ENCODE peak calls at places on chromosomes 13 and 19, in seven cellular contexts. One of them, this sample, is unnamed.

GRCh38 chr13:25528266-25528665 is 156.5 kb downstream of the ATP8A2 start:
- DNase-seq in suprapubic skin: no peak
- DNase-seq in HL-60: no peak
- DNase-seq in GM23338: no peak
- DNase-seq in transverse colon: no peak
- DNase-seq in HCT116: no peak
- DNase-seq in esophagus muscularis mucosa: no peak
- DNase-seq in this sample: no peak

GRCh38 chr19:2779121-2779740 is 3.8 kb downstream of the SGTA start:
- DNase-seq in suprapubic skin: no peak
- DNase-seq in HL-60: no peak
- DNase-seq in GM23338: no peak
- DNase-seq in HCT116: no peak
- DNase-seq in transverse colon: no peak
- DNase-seq in esophagus muscularis mucosa: no peak
- DNase-seq in this sample: no peak

GRCh38 chr19:42471554-42472249 is 29.0 kb upstream of the CXCL17 start:
- DNase-seq in transverse colon: peak
- DNase-seq in suprapubic skin: peak
- DNase-seq in esophagus muscularis mucosa: no peak
- DNase-seq in GM23338: peak
- DNase-seq in HCT116: no peak
- DNase-seq in HL-60: no peak
- DNase-seq in this sample: no peak

GRCh38 chr13:42752731-42753130 is 28.7 kb upstream of the FAM216B start:
- DNase-seq in transverse colon: no peak
- DNase-seq in suprapubic skin: no peak
- DNase-seq in esophagus muscularis mucosa: peak
- DNase-seq in HCT116: no peak
- DNase-seq in GM23338: no peak
- DNase-seq in HL-60: no peak
- DNase-seq in this sample: no peak

GRCh38 chr13:84500016-84500415 is 617.7 kb upstream of the SLITRK1 start:
- DNase-seq in transverse colon: no peak
- DNase-seq in suprapubic skin: no peak
- DNase-seq in esophagus muscularis mucosa: no peak
- DNase-seq in HCT116: no peak
- DNase-seq in HL-60: no peak
- DNase-seq in GM23338: no peak
- DNase-seq in this sample: no peak

GRCh38 chr13:107866666-107867623 is 348.4 kb downstream of the LIG4 start:
- DNase-seq in suprapubic skin: no peak
- DNase-seq in GM23338: peak
- DNase-seq in transverse colon: no peak
- DNase-seq in HCT116: no peak
- DNase-seq in esophagus muscularis mucosa: no peak
- DNase-seq in HL-60: no peak
- DNase-seq in this sample: no peak

GRCh38 chr13:33863390-33863789 is 45.4 kb downstream of the RFC3 start:
- DNase-seq in transverse colon: no peak
- DNase-seq in HL-60: no peak
- DNase-seq in HCT116: no peak
- DNase-seq in suprapubic skin: no peak
- DNase-seq in GM23338: no peak
- DNase-seq in esophagus muscularis mucosa: no peak
- DNase-seq in this sample: no peak

GRCh38 chr13:111480503-111480902 is 160.1 kb downstream of the TEX29 start:
- DNase-seq in esophagus muscularis mucosa: no peak
- DNase-seq in suprapubic skin: peak
- DNase-seq in GM23338: no peak
- DNase-seq in HCT116: no peak
- DNase-seq in transverse colon: no peak
- DNase-seq in HL-60: no peak
- DNase-seq in this sample: no peak

GRCh38 chr19:15161028-15161984 is 39.5 kb downstream of the NOTCH3 start:
- DNase-seq in esophagus muscularis mucosa: no peak
- DNase-seq in transverse colon: no peak
- DNase-seq in suprapubic skin: no peak
- DNase-seq in HL-60: peak
- DNase-seq in HCT116: peak
- DNase-seq in GM23338: peak
- DNase-seq in this sample: no peak

GRCh38 chr13:77345150-77345780 is 18.4 kb upstream of the MYCBP2 start:
- DNase-seq in GM23338: no peak
- DNase-seq in esophagus muscularis mucosa: no peak
- DNase-seq in HCT116: no peak
- DNase-seq in suprapubic skin: no peak
- DNase-seq in HL-60: no peak
- DNase-seq in transverse colon: no peak
- DNase-seq in this sample: no peak

GRCh38 chr13:74767031-74767430 is 632.8 kb upstream of the KLF12 start:
- DNase-seq in HL-60: no peak
- DNase-seq in transverse colon: no peak
- DNase-seq in suprapubic skin: no peak
- DNase-seq in GM23338: no peak
- DNase-seq in HCT116: no peak
- DNase-seq in esophagus muscularis mucosa: no peak
- DNase-seq in this sample: no peak

GRCh38 chr19:58330458-58330857 is 3.7 kb downstream of the ZSCAN22 start:
- DNase-seq in HCT116: no peak
- DNase-seq in transverse colon: no peak
- DNase-seq in GM23338: peak
- DNase-seq in esophagus muscularis mucosa: no peak
- DNase-seq in HL-60: no peak
- DNase-seq in suprapubic skin: no peak
- DNase-seq in this sample: no peak

GRCh38 chr19:1953037-1953436 is 12.1 kb downstream of the CSNK1G2 start:
- DNase-seq in suprapubic skin: no peak
- DNase-seq in HCT116: no peak
- DNase-seq in transverse colon: no peak
- DNase-seq in HL-60: no peak
- DNase-seq in GM23338: no peak
- DNase-seq in esophagus muscularis mucosa: no peak
- DNase-seq in this sample: no peak

GRCh38 chr19:39890755-39891551 is 43.5 kb downstream of the FCGBP start:
- DNase-seq in transverse colon: no peak
- DNase-seq in HL-60: no peak
- DNase-seq in HCT116: no peak
- DNase-seq in esophagus muscularis mucosa: no peak
- DNase-seq in GM23338: no peak
- DNase-seq in suprapubic skin: peak
- DNase-seq in this sample: no peak

GRCh38 chr13:31031482-31031881 is 99.0 kb downstream of the TEX26 start:
- DNase-seq in GM23338: no peak
- DNase-seq in transverse colon: no peak
- DNase-seq in suprapubic skin: no peak
- DNase-seq in HCT116: no peak
- DNase-seq in HL-60: no peak
- DNase-seq in esophagus muscularis mucosa: no peak
- DNase-seq in this sample: no peak

GRCh38 chr13:109922518-109922917 is 136.1 kb upstream of the IRS2 start:
- DNase-seq in transverse colon: no peak
- DNase-seq in suprapubic skin: no peak
- DNase-seq in HCT116: no peak
- DNase-seq in esophagus muscularis mucosa: no peak
- DNase-seq in GM23338: no peak
- DNase-seq in HL-60: no peak
- DNase-seq in this sample: no peak

GRCh38 chr13:109569938-109570711 is 216.3 kb downstream of the IRS2 start:
- DNase-seq in suprapubic skin: no peak
- DNase-seq in HL-60: peak
- DNase-seq in GM23338: no peak
- DNase-seq in esophagus muscularis mucosa: no peak
- DNase-seq in HCT116: no peak
- DNase-seq in transverse colon: no peak
- DNase-seq in this sample: no peak

GRCh38 chr19:23956051-23956450 is 41.4 kb downstream of the ZNF726 start:
- DNase-seq in HL-60: no peak
- DNase-seq in transverse colon: no peak
- DNase-seq in HCT116: no peak
- DNase-seq in esophagus muscularis mucosa: no peak
- DNase-seq in GM23338: no peak
- DNase-seq in suprapubic skin: no peak
- DNase-seq in this sample: no peak

GRCh38 chr19:49447485-49448431 is 3.9 kb downstream of the PIH1D1 start:
- DNase-seq in GM23338: peak
- DNase-seq in HL-60: no peak
- DNase-seq in esophagus muscularis mucosa: no peak
- DNase-seq in suprapubic skin: no peak
- DNase-seq in HCT116: peak
- DNase-seq in transverse colon: no peak
- DNase-seq in this sample: no peak

GRCh38 chr19:56933014-56933705 is 92.6 kb upstream of the PEG3 start:
- DNase-seq in GM23338: no peak
- DNase-seq in HCT116: no peak
- DNase-seq in transverse colon: no peak
- DNase-seq in suprapubic skin: no peak
- DNase-seq in esophagus muscularis mucosa: no peak
- DNase-seq in HL-60: no peak
- DNase-seq in this sample: no peak

GRCh38 chr19:45130888-45131615 is 29.7 kb downstream of the NKPD1 start:
- DNase-seq in HL-60: no peak
- DNase-seq in transverse colon: no peak
- DNase-seq in GM23338: no peak
- DNase-seq in suprapubic skin: no peak
- DNase-seq in esophagus muscularis mucosa: no peak
- DNase-seq in HCT116: peak
- DNase-seq in this sample: no peak

GRCh38 chr19:800360-801029 is 3.2 kb downstream of the PTBP1 start:
- DNase-seq in GM23338: no peak
- DNase-seq in esophagus muscularis mucosa: no peak
- DNase-seq in suprapubic skin: no peak
- DNase-seq in HCT116: no peak
- DNase-seq in HL-60: no peak
- DNase-seq in transverse colon: peak
- DNase-seq in this sample: no peak
- H3K4me3 ChIP-seq in GM23338: peak
- H3K4me3 ChIP-seq in esophagus muscularis mucosa: peak
- H3K4me3 ChIP-seq in suprapubic skin: peak
- H3K4me3 ChIP-seq in HCT116: no peak
- H3K4me3 ChIP-seq in HL-60: peak
- H3K4me3 ChIP-seq in transverse colon: no peak
- H3K4me3 ChIP-seq in this sample: peak

GRCh38 chr13:98234348-98234747 is 57.3 kb upstream of the RNF113B start:
- DNase-seq in GM23338: no peak
- DNase-seq in suprapubic skin: no peak
- DNase-seq in esophagus muscularis mucosa: no peak
- DNase-seq in HL-60: no peak
- DNase-seq in transverse colon: no peak
- DNase-seq in HCT116: no peak
- DNase-seq in this sample: no peak

GRCh38 chr13:98242403-98242802 is 65.3 kb upstream of the RNF113B start:
- DNase-seq in HL-60: no peak
- DNase-seq in esophagus muscularis mucosa: no peak
- DNase-seq in HCT116: no peak
- DNase-seq in GM23338: no peak
- DNase-seq in suprapubic skin: no peak
- DNase-seq in transverse colon: no peak
- DNase-seq in this sample: no peak

GRCh38 chr13:98240131-98240530 is 63.1 kb upstream of the RNF113B start:
- DNase-seq in HL-60: no peak
- DNase-seq in suprapubic skin: no peak
- DNase-seq in HCT116: no peak
- DNase-seq in transverse colon: no peak
- DNase-seq in esophagus muscularis mucosa: no peak
- DNase-seq in GM23338: no peak
- DNase-seq in this sample: no peak

GRCh38 chr13:98240974-98241373 is 63.9 kb upstream of the RNF113B start:
- DNase-seq in HL-60: no peak
- DNase-seq in transverse colon: no peak
- DNase-seq in suprapubic skin: no peak
- DNase-seq in GM23338: no peak
- DNase-seq in HCT116: no peak
- DNase-seq in esophagus muscularis mucosa: no peak
- DNase-seq in this sample: no peak

GRCh38 chr13:98239156-98240076 is 62.3 kb upstream of the RNF113B start:
- DNase-seq in esophagus muscularis mucosa: no peak
- DNase-seq in GM23338: peak
- DNase-seq in suprapubic skin: no peak
- DNase-seq in transverse colon: no peak
- DNase-seq in HL-60: no peak
- DNase-seq in HCT116: no peak
- DNase-seq in this sample: no peak
- H3K27ac ChIP-seq in esophagus muscularis mucosa: no peak
- H3K27ac ChIP-seq in GM23338: no peak
- H3K27ac ChIP-seq in suprapubic skin: no peak
- H3K27ac ChIP-seq in transverse colon: no peak
- H3K27ac ChIP-seq in HL-60: no peak
- H3K27ac ChIP-seq in HCT116: no peak
- H3K27ac ChIP-seq in this sample: no peak

GRCh38 chr19:46761418-46761831 is 15.2 kb upstream of the STRN4 start:
- DNase-seq in suprapubic skin: no peak
- DNase-seq in HCT116: no peak
- DNase-seq in HL-60: no peak
- DNase-seq in esophagus muscularis mucosa: no peak
- DNase-seq in transverse colon: no peak
- DNase-seq in GM23338: no peak
- DNase-seq in this sample: no peak

GRCh38 chr19:46760363-46760762 is 14.1 kb upstream of the STRN4 start:
- DNase-seq in HL-60: no peak
- DNase-seq in GM23338: no peak
- DNase-seq in transverse colon: no peak
- DNase-seq in esophagus muscularis mucosa: no peak
- DNase-seq in HCT116: no peak
- DNase-seq in suprapubic skin: no peak
- DNase-seq in this sample: no peak

GRCh38 chr19:46756544-46756888 is 10.3 kb upstream of the STRN4 start:
- DNase-seq in HL-60: no peak
- DNase-seq in transverse colon: no peak
- DNase-seq in GM23338: no peak
- DNase-seq in HCT116: no peak
- DNase-seq in esophagus muscularis mucosa: no peak
- DNase-seq in suprapubic skin: no peak
- DNase-seq in this sample: no peak

GRCh38 chr19:46762245-46762890 is 16.1 kb upstream of the STRN4 start:
- DNase-seq in suprapubic skin: no peak
- DNase-seq in GM23338: no peak
- DNase-seq in transverse colon: no peak
- DNase-seq in HCT116: no peak
- DNase-seq in HL-60: no peak
- DNase-seq in esophagus muscularis mucosa: no peak
- DNase-seq in this sample: no peak

GRCh38 chr19:46759817-46760333 is 13.6 kb upstream of the STRN4 start:
- DNase-seq in HCT116: no peak
- DNase-seq in esophagus muscularis mucosa: no peak
- DNase-seq in transverse colon: no peak
- DNase-seq in suprapubic skin: no peak
- DNase-seq in HL-60: no peak
- DNase-seq in GM23338: peak
- DNase-seq in this sample: no peak
- TF ChIP-seq POLR2AphosphoS5 in HCT116: no peak
- TF ChIP-seq POLR2AphosphoS5 in esophagus muscularis mucosa: peak
- TF ChIP-seq POLR2AphosphoS5 in transverse colon: peak
- TF ChIP-seq POLR2AphosphoS5 in suprapubic skin: no peak
- TF ChIP-seq POLR2AphosphoS5 in HL-60: no peak
- TF ChIP-seq POLR2AphosphoS5 in GM23338: no peak
- TF ChIP-seq POLR2AphosphoS5 in this sample: peak

DNA sequence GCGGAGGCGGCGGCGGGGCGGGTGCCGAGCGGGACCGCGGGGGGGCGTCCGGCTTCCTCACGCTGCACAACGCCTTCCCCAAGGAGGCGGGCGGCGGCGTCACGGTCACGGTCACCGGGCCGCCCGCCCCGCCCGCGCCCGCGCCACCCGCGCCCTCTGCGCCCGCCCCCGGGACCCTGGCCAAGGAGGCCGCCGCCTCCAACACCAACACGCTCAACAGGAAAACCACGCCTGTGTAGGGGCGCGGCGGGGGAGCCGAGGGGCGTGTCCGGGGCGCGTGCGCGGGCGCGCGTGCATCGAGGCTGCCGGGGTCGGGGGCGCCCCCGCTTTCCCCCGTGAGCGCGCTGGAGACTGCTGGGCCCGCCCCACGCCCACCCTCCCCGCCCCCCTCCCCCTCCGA is 8.8 kb upstream of the CACNG6 start:
- DNase-seq in HL-60: no peak
- DNase-seq in transverse colon: peak
- DNase-seq in HCT116: no peak
- DNase-seq in GM23338: peak
- DNase-seq in esophagus muscularis mucosa: no peak
- DNase-seq in suprapubic skin: no peak
- DNase-seq in this sample: no peak
- H3K4me3 ChIP-seq in HL-60: no peak
- H3K4me3 ChIP-seq in transverse colon: no peak
- H3K4me3 ChIP-seq in HCT116: no peak
- H3K4me3 ChIP-seq in GM23338: no peak
- H3K4me3 ChIP-seq in esophagus muscularis mucosa: peak
- H3K4me3 ChIP-seq in suprapubic skin: peak
- H3K4me3 ChIP-seq in this sample: peak